ENCODE peak calls at places on chromosomes 7 and 10, in seven cellular contexts. F, J, Q, B, N, O and P are unnamed samples.

GRCh38 chr7:143393267-143394041 is 12.3 kb downstream of the ZYX start:
- DNase-seq in F (no peak), B (no peak), O (no peak), Q (peak), J (no peak), N (no peak), P (no peak)

GRCh38 chr10:46520941-46521340 is 35.5 kb downstream of the GPRIN2 start:
- DNase-seq in J (peak), O (peak), B (no peak), F (no peak), N (peak), Q (peak), P (no peak)

GRCh38 chr10:80156216-80156615 is 23.7 kb downstream of the PLAC9 start:
- DNase-seq in Q (no peak), B (no peak), N (peak), J (no peak), O (no peak), F (no peak), P (no peak)

GRCh38 chr7:105122619-105123018 is 108.6 kb downstream of the KMT2E start:
- DNase-seq in J (no peak), O (no peak), F (no peak), N (no peak), B (no peak), Q (no peak), P (no peak)

GRCh38 chr7:133502498-133502897 is 249.6 kb downstream of the EXOC4 start:
- DNase-seq in N (no peak), F (no peak), B (no peak), Q (no peak), J (no peak), O (no peak), P (no peak)

GRCh38 chr7:155209920-155210319 is 87.8 kb upstream of the INSIG1 start:
- DNase-seq in J (no peak), O (peak), N (no peak), Q (no peak), F (no peak), B (no peak), P (no peak)

GRCh38 chr7:940599-941408 is 13.7 kb downstream of the ADAP1 start:
- DNase-seq in Q (peak), O (no peak), B (no peak), F (no peak), J (no peak), N (no peak), P (no peak)

GRCh38 chr7:70417061-70417655 is 714.8 kb upstream of the GALNT17 start:
- DNase-seq in F (peak), Q (no peak), J (peak), O (no peak), N (no peak), B (no peak), P (no peak)

GRCh38 chr10:110802551-110803238 is 69.0 kb upstream of the PDCD4 start:
- DNase-seq in F (no peak), O (peak), N (peak), B (peak), J (peak), Q (peak), P (peak)

GRCh38 chr10:3192856-3193635 is 20.5 kb upstream of the PITRM1 start:
- DNase-seq in B (peak), O (peak), J (no peak), F (peak), Q (peak), N (no peak), P (peak)

GRCh38 chr10:1737222-1738061 is at the start of gene ADARB2:
- DNase-seq in O (no peak), J (no peak), Q (no peak), B (peak), N (no peak), F (peak), P (peak)

GRCh38 chr7:106604303-106604918 is 56.5 kb downstream of the CCDC71L start:
- DNase-seq in J (no peak), Q (peak), F (no peak), B (no peak), O (peak), N (no peak), P (no peak)